ENCODE peak calls at places on chromosomes 3 and 15, in six cellular contexts. One of them, this sample, is unnamed.

GRCh38 chr3:101193957-101194356 is 126.4 kb downstream of the IMPG2 start:
- DNase-seq in dorsolateral prefrontal cortex: no peak
- DNase-seq in endothelial cell of umbilical vein: no peak
- DNase-seq in brain microvascular endothelial cell: peak
- DNase-seq in HCT116: no peak
- DNase-seq in psoas muscle: no peak
- DNase-seq in this sample: peak

GRCh38 chr3:51934991-51935885 is 6.5 kb downstream of the RRP9 start:
- DNase-seq in HCT116: no peak
- DNase-seq in dorsolateral prefrontal cortex: no peak
- DNase-seq in endothelial cell of umbilical vein: no peak
- DNase-seq in brain microvascular endothelial cell: no peak
- DNase-seq in psoas muscle: no peak
- DNase-seq in this sample: no peak

GRCh38 chr15:91142097-91142744 is 42.2 kb downstream of the SV2B start:
- DNase-seq in brain microvascular endothelial cell: no peak
- DNase-seq in HCT116: no peak
- DNase-seq in dorsolateral prefrontal cortex: no peak
- DNase-seq in psoas muscle: no peak
- DNase-seq in endothelial cell of umbilical vein: peak
- DNase-seq in this sample: no peak

GRCh38 chr3:9201895-9202294 is 47.6 kb downstream of the SRGAP3 start:
- DNase-seq in dorsolateral prefrontal cortex: no peak
- DNase-seq in HCT116: no peak
- DNase-seq in brain microvascular endothelial cell: no peak
- DNase-seq in endothelial cell of umbilical vein: no peak
- DNase-seq in psoas muscle: no peak
- DNase-seq in this sample: no peak

GRCh38 chr15:78709263-78709882 is 68.4 kb upstream of the CHRNB4 start:
- DNase-seq in HCT116: peak
- DNase-seq in brain microvascular endothelial cell: peak
- DNase-seq in psoas muscle: peak
- DNase-seq in dorsolateral prefrontal cortex: peak
- DNase-seq in endothelial cell of umbilical vein: peak
- DNase-seq in this sample: no peak

GRCh38 chr15:68364028-68364659 is 67.8 kb downstream of the ITGA11 start:
- DNase-seq in psoas muscle: peak
- DNase-seq in HCT116: no peak
- DNase-seq in dorsolateral prefrontal cortex: peak
- DNase-seq in endothelial cell of umbilical vein: no peak
- DNase-seq in brain microvascular endothelial cell: peak
- DNase-seq in this sample: no peak

GRCh38 chr15:100194955-100195354 is 146.8 kb downstream of the ADAMTS17 start:
- DNase-seq in brain microvascular endothelial cell: no peak
- DNase-seq in dorsolateral prefrontal cortex: no peak
- DNase-seq in endothelial cell of umbilical vein: no peak
- DNase-seq in psoas muscle: no peak
- DNase-seq in HCT116: no peak
- DNase-seq in this sample: no peak

GRCh38 chr3:109316162-109316730 is at the start of gene DPPA2:
- DNase-seq in HCT116: no peak
- DNase-seq in endothelial cell of umbilical vein: no peak
- DNase-seq in psoas muscle: no peak
- DNase-seq in dorsolateral prefrontal cortex: no peak
- DNase-seq in brain microvascular endothelial cell: no peak
- DNase-seq in this sample: no peak

GRCh38 chr3:29827756-29828155 is 546.9 kb downstream of the RBMS3 start:
- DNase-seq in HCT116: no peak
- DNase-seq in endothelial cell of umbilical vein: no peak
- DNase-seq in brain microvascular endothelial cell: no peak
- DNase-seq in psoas muscle: no peak
- DNase-seq in dorsolateral prefrontal cortex: no peak
- DNase-seq in this sample: no peak

GRCh38 chr3:38121832-38122461 is 15.0 kb downstream of the ACAA1 start:
- DNase-seq in HCT116: no peak
- DNase-seq in endothelial cell of umbilical vein: no peak
- DNase-seq in brain microvascular endothelial cell: no peak
- DNase-seq in psoas muscle: no peak
- DNase-seq in dorsolateral prefrontal cortex: no peak
- DNase-seq in this sample: no peak

GRCh38 chr3:135966875-135967274 is 1.3 kb downstream of the PPP2R3A start:
- DNase-seq in HCT116: no peak
- DNase-seq in brain microvascular endothelial cell: no peak
- DNase-seq in endothelial cell of umbilical vein: no peak
- DNase-seq in psoas muscle: no peak
- DNase-seq in dorsolateral prefrontal cortex: no peak
- DNase-seq in this sample: no peak

GRCh38 chr3:143771258-143771657 is 77.0 kb downstream of the SLC9A9 start:
- DNase-seq in dorsolateral prefrontal cortex: no peak
- DNase-seq in psoas muscle: no peak
- DNase-seq in brain microvascular endothelial cell: no peak
- DNase-seq in endothelial cell of umbilical vein: no peak
- DNase-seq in HCT116: no peak
- DNase-seq in this sample: no peak

GRCh38 chr3:120471643-120472042 is 20.9 kb upstream of the FSTL1 start:
- DNase-seq in dorsolateral prefrontal cortex: no peak
- DNase-seq in HCT116: no peak
- DNase-seq in brain microvascular endothelial cell: peak
- DNase-seq in endothelial cell of umbilical vein: no peak
- DNase-seq in psoas muscle: no peak
- DNase-seq in this sample: no peak

GRCh38 chr3:10004960-10005564 is 18.4 kb upstream of the EMC3 start:
- DNase-seq in psoas muscle: no peak
- DNase-seq in HCT116: no peak
- DNase-seq in brain microvascular endothelial cell: peak
- DNase-seq in dorsolateral prefrontal cortex: no peak
- DNase-seq in endothelial cell of umbilical vein: no peak
- DNase-seq in this sample: no peak

GRCh38 chr3:108127301-108127988 is 36.6 kb upstream of the CD47 start:
- DNase-seq in psoas muscle: no peak
- DNase-seq in dorsolateral prefrontal cortex: no peak
- DNase-seq in HCT116: no peak
- DNase-seq in brain microvascular endothelial cell: no peak
- DNase-seq in endothelial cell of umbilical vein: no peak
- DNase-seq in this sample: peak

GRCh38 chr3:59771760-59772159 is 721.9 kb upstream of the CFAP20DC start:
- DNase-seq in brain microvascular endothelial cell: peak
- DNase-seq in dorsolateral prefrontal cortex: no peak
- DNase-seq in HCT116: no peak
- DNase-seq in endothelial cell of umbilical vein: no peak
- DNase-seq in psoas muscle: no peak
- DNase-seq in this sample: peak

GRCh38 chr15:45862034-45862433 is 227.2 kb downstream of the SQOR start:
- DNase-seq in endothelial cell of umbilical vein: no peak
- DNase-seq in HCT116: no peak
- DNase-seq in psoas muscle: no peak
- DNase-seq in dorsolateral prefrontal cortex: no peak
- DNase-seq in brain microvascular endothelial cell: no peak
- DNase-seq in this sample: no peak

GRCh38 chr15:70473623-70474366 is 289.6 kb downstream of the UACA start:
- DNase-seq in brain microvascular endothelial cell: no peak
- DNase-seq in psoas muscle: no peak
- DNase-seq in dorsolateral prefrontal cortex: no peak
- DNase-seq in HCT116: no peak
- DNase-seq in endothelial cell of umbilical vein: peak
- DNase-seq in this sample: no peak

GRCh38 chr15:95674031-95674430 is 656.5 kb upstream of the NR2F2 start:
- DNase-seq in HCT116: no peak
- DNase-seq in brain microvascular endothelial cell: no peak
- DNase-seq in endothelial cell of umbilical vein: no peak
- DNase-seq in psoas muscle: no peak
- DNase-seq in dorsolateral prefrontal cortex: no peak
- DNase-seq in this sample: no peak

GRCh38 chr3:99586680-99587079 is 51.7 kb upstream of the COL8A1 start:
- DNase-seq in dorsolateral prefrontal cortex: no peak
- DNase-seq in psoas muscle: no peak
- DNase-seq in HCT116: no peak
- DNase-seq in brain microvascular endothelial cell: no peak
- DNase-seq in endothelial cell of umbilical vein: no peak
- DNase-seq in this sample: no peak

GRCh38 chr3:192575879-192576506 is 151.3 kb downstream of the FGF12 start:
- DNase-seq in HCT116: no peak
- DNase-seq in endothelial cell of umbilical vein: no peak
- DNase-seq in dorsolateral prefrontal cortex: no peak
- DNase-seq in psoas muscle: no peak
- DNase-seq in brain microvascular endothelial cell: no peak
- DNase-seq in this sample: no peak

GRCh38 chr15:66424963-66425612 is 38.4 kb downstream of the MAP2K1 start:
- DNase-seq in dorsolateral prefrontal cortex: no peak
- DNase-seq in endothelial cell of umbilical vein: no peak
- DNase-seq in HCT116: no peak
- DNase-seq in brain microvascular endothelial cell: no peak
- DNase-seq in psoas muscle: no peak
- DNase-seq in this sample: no peak

GRCh38 chr3:173745952-173746682 is 348.6 kb downstream of the NLGN1 start:
- DNase-seq in dorsolateral prefrontal cortex: no peak
- DNase-seq in endothelial cell of umbilical vein: peak
- DNase-seq in brain microvascular endothelial cell: peak
- DNase-seq in psoas muscle: no peak
- DNase-seq in HCT116: no peak
- DNase-seq in this sample: peak

DNA sequence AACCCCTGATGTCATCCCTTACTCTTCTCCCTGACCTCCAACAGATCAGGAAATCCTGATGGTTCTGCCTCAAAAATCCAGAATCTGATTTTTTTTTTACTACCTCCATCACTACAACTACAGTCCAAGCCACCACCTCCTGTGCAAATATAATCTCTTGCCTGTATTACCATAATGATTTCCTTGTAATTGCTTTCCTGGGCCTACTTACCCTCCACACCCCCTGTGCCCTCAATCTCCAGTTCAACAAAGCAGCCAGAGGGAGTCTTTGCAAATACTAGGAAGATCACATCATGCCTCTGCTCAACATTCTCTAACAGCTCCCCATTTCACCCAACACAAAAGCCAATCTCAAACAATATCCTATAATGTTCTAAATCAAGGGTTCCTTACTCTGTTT is 159.9 kb downstream of the FMN1 start:
- DNase-seq in brain microvascular endothelial cell: no peak
- DNase-seq in HCT116: no peak
- DNase-seq in dorsolateral prefrontal cortex: no peak
- DNase-seq in psoas muscle: no peak
- DNase-seq in endothelial cell of umbilical vein: no peak
- DNase-seq in this sample: no peak
- H3K27ac ChIP-seq in brain microvascular endothelial cell: no peak
- H3K27ac ChIP-seq in HCT116: no peak
- H3K27ac ChIP-seq in dorsolateral prefrontal cortex: no peak
- H3K27ac ChIP-seq in psoas muscle: no peak
- H3K27ac ChIP-seq in endothelial cell of umbilical vein: no peak
- H3K27ac ChIP-seq in this sample: no peak

DNA sequence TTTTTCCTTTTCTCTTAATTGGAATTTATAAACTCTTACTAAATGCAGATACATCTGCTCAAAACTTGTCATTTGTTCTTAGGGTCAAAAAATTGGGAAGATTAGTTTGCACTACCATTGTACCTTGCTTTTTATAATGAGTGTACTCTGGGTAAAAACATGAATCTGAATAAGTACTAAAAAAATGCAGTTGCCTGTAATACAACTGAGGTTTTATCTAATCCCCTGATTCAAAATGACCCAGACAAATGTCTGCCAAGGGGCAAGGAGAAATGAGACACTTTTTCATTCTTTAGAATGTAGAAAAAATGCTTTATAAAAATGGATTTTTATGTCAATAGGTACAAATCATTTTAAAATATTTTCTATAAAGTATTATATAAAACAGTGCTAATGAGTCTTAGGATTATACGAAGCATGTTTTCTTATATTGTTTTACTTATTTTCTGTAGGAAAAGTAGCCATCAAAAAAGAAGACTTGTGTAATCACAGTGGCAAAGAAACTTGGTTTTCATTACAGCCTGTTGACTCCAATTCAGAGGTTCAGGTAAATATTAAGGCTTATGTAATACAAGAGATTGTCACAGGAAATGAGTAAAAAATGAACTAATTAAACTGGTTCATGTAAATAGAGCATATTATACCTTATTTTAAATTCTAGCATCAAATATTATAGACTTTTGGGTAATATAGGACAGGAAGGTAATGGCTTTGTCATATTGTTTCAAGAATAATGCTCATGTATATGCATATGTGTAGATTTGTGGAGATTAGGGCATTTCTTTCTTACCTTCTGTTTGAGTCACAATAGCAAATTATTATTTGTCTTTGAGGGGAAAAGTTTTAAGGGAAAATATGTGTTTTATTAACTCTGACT is 42.7 kb downstream of the RASA2 start:
- DNase-seq in endothelial cell of umbilical vein: no peak
- DNase-seq in HCT116: no peak
- DNase-seq in dorsolateral prefrontal cortex: no peak
- DNase-seq in brain microvascular endothelial cell: no peak
- DNase-seq in psoas muscle: no peak
- DNase-seq in this sample: no peak
- H3K27ac ChIP-seq in endothelial cell of umbilical vein: peak
- H3K27ac ChIP-seq in HCT116: no peak
- H3K27ac ChIP-seq in dorsolateral prefrontal cortex: no peak
- H3K27ac ChIP-seq in brain microvascular endothelial cell: no peak
- H3K27ac ChIP-seq in psoas muscle: peak
- H3K27ac ChIP-seq in this sample: peak

GRCh38 chr3:123338620-123339061 is 110.2 kb downstream of the ADCY5 start:
- DNase-seq in HCT116: no peak
- DNase-seq in psoas muscle: no peak
- DNase-seq in endothelial cell of umbilical vein: no peak
- DNase-seq in brain microvascular endothelial cell: no peak
- DNase-seq in dorsolateral prefrontal cortex: no peak
- DNase-seq in this sample: no peak
- H3K27ac ChIP-seq in HCT116: no peak
- H3K27ac ChIP-seq in psoas muscle: no peak
- H3K27ac ChIP-seq in endothelial cell of umbilical vein: no peak
- H3K27ac ChIP-seq in brain microvascular endothelial cell: no peak
- H3K27ac ChIP-seq in dorsolateral prefrontal cortex: peak
- H3K27ac ChIP-seq in this sample: no peak

DNA sequence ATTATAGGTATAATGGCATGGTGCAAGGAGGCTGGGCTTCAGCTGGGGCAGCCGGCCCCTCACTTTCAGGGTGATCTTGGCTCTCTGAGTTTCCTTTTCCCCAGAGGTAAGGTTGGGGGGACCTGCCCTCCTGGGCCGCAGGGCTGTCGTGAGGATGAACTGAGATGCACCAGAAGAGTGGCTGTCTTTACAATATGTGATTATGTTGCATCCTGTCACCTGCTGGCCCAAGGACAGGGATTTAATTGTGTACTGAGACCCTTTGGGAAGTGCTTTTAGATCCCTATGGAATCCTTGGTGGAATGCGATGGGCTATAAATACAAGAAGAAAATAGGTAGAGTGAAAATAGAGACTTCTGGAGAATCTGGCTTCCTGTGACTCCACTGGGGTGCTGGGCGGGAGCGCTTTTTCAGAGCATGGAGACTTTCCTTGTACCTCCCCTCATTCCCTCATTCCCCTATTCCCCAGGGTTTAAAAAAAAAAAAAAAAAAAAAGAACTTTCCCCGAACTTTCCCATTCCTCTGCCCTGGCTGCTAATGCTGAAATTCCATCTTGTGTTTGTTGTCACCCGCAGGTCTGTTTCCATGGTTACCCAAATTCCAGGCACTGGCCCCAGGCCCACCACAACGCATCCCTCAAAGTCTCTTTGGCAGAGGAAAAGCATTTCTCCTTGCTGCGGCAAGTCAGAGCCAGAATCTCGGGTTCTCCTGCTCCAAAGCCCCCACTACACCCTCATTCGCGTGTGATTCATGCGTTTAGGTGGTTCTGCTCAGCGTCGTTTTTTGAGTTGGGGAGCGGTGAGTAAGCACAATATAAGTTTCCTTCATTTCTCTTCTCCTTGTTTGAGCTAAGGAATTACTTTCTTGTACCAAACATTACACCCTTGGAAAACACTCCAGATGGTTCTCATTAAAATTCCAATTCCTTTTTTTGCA is 21.8 kb downstream of the ANAPC13 start:
- DNase-seq in endothelial cell of umbilical vein: no peak
- DNase-seq in HCT116: no peak
- DNase-seq in psoas muscle: peak
- DNase-seq in dorsolateral prefrontal cortex: no peak
- DNase-seq in brain microvascular endothelial cell: peak
- DNase-seq in this sample: no peak
- H3K27ac ChIP-seq in endothelial cell of umbilical vein: no peak
- H3K27ac ChIP-seq in HCT116: no peak
- H3K27ac ChIP-seq in psoas muscle: peak
- H3K27ac ChIP-seq in dorsolateral prefrontal cortex: no peak
- H3K27ac ChIP-seq in brain microvascular endothelial cell: peak
- H3K27ac ChIP-seq in this sample: no peak